ENCODE peak calls at places on chromosomes 2 and 18, in seven cellular contexts. T, U, E, O, G, M and N are unnamed samples. For H3K27me3 and H3K36me3, the result is how much of the 10 kb centered on the place peaks cover.

GRCh38 chr2:20221169-20221938 is 3.6 kb downstream of the SDC1 start:
- DNase-seq in E (no peak), T (peak), O (no peak), G (no peak), M (no peak), U (peak), N (no peak)

GRCh38 chr2:226213717-226214116 is 585.9 kb downstream of the IRS1 start:
- DNase-seq in M (no peak), G (no peak), E (no peak), U (peak), T (peak), O (no peak), N (no peak)

GRCh38 chr2:141438536-141438935 is 692.3 kb downstream of the LRP1B start:
- DNase-seq in M (no peak), T (peak), E (no peak), O (no peak), U (no peak), G (no peak), N (no peak)

GRCh38 chr2:212327171-212327809 is 211.3 kb downstream of the ERBB4 start:
- DNase-seq in O (no peak), E (no peak), M (no peak), T (no peak), G (no peak), U (no peak), N (no peak)

GRCh38 chr2:69973335-69973735 is 11.9 kb upstream of the ASPRV1 start:
- DNase-seq in U (no peak), E (peak), O (no peak), T (peak), G (no peak), M (no peak), N (peak)

GRCh38 chr2:121093735-121094520 is 191.1 kb downstream of the TFCP2L1 start:
- DNase-seq in M (no peak), E (peak), T (peak), O (no peak), U (no peak), G (no peak), N (no peak)

GRCh38 chr18:48751727-48752468 is 198.9 kb downstream of the SMAD7 start:
- DNase-seq in G (no peak), T (no peak), E (no peak), U (no peak), M (no peak), O (no peak), N (no peak)

GRCh38 chr2:233143700-233144331 is 83.7 kb downstream of the INPP5D start:
- DNase-seq in E (no peak), O (no peak), T (no peak), M (no peak), U (no peak), G (no peak), N (no peak)

GRCh38 chr2:222272446-222273035 is 26.3 kb downstream of the PAX3 start:
- DNase-seq in U (no peak), T (no peak), O (no peak), G (no peak), M (no peak), E (no peak), N (no peak)
- H3K27me3 ChIP-seq in U (under half), T (under half), O (half or more), G (under half), M (half or more), E (under half), N (under half)

DNA sequence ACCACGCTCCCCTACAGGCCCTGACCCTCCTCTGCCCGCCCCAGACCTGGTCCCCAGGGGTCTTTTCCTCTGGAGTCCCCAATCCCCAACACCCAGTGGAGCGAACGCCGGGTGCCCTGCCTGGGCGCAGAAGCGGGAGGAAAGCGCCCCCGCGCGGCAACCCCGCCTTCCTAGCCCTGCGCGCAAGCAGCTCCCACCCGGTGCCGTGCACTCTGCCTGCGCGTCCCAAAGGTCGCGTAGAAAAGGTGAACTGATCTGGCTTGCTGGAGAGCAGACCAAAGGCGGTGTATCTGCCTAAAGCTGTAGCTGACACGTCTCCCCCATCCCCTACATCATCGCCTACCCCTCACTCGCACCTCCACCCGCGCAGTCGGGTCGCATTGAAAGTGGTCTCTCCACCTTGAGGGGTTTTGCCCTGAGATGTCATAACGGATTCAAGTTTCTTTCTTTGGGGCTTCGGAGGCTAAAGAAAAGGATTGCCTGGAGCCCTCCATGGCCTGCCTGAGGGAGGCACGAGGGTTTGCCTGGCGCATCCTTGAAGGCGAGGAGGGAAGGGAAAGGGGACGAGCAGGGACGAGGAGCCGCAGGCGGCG is 5.7 kb downstream of the GAD1 start:
- DNase-seq in G (no peak), T (peak), U (no peak), O (no peak), M (no peak), E (no peak), N (no peak)
- H3K4me3 ChIP-seq in G (peak), T (no peak), U (no peak), O (peak), M (peak), E (no peak), N (no peak)

DNA sequence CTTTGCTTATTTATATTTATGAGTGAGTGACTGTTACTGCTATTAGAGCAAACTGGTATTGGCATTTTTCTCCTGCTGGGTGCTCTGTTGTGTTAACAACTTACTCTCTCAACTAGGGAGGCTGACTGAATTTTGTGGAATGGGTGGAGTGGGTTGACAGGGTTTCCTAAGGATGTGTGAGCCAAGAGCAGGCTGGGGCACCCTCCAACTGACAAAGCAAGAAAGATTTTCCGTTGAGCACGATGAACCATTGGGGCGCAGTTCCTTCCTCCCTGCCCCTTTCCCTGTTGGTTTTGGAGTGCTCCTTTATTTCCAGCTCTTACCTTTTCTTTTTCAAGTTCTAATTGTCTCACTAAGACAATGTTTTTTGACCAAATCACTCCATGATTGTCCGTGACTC is 20.3 kb downstream of the SEH1L start:
- DNase-seq in U (no peak), M (no peak), E (no peak), G (no peak), O (no peak), T (no peak), N (no peak)
- H3K36me3 ChIP-seq in U (half or more), M (under half), E (under half), G (half or more), O (half or more), T (under half), N (under half)

GRCh38 chr2:31136000-31136399 is 2.2 kb downstream of the GALNT14 start:
- DNase-seq in U (no peak), T (no peak), E (no peak), G (no peak), O (no peak), M (no peak), N (no peak)
- H3K27me3 ChIP-seq in U (under half), T (under half), E (under half), G (under half), O (under half), M (under half), N (under half)

GRCh38 chr18:71583291-71583690 is 960.9 kb downstream of the CBLN2 start:
- DNase-seq in G (no peak), M (no peak), O (no peak), E (no peak), T (no peak), U (no peak), N (no peak)
- H3K4me3 ChIP-seq in G (no peak), M (no peak), O (no peak), E (no peak), T (no peak), U (no peak), N (no peak)

GRCh38 chr2:101860782-101861181 is 131.0 kb upstream of the IL1R2 start:
- DNase-seq in U (no peak), G (no peak), O (no peak), T (no peak), E (no peak), M (no peak), N (no peak)

GRCh38 chr2:101859604-101860003 is 132.2 kb upstream of the IL1R2 start:
- DNase-seq in M (no peak), U (no peak), T (no peak), G (no peak), E (no peak), O (no peak), N (no peak)

GRCh38 chr2:101858246-101858645 is 133.5 kb upstream of the IL1R2 start:
- DNase-seq in T (peak), O (no peak), E (no peak), G (no peak), U (peak), M (no peak), N (no peak)

GRCh38 chr2:101860157-101860556 is 131.6 kb upstream of the IL1R2 start:
- DNase-seq in U (no peak), G (no peak), O (no peak), M (no peak), T (no peak), E (no peak), N (no peak)

DNA sequence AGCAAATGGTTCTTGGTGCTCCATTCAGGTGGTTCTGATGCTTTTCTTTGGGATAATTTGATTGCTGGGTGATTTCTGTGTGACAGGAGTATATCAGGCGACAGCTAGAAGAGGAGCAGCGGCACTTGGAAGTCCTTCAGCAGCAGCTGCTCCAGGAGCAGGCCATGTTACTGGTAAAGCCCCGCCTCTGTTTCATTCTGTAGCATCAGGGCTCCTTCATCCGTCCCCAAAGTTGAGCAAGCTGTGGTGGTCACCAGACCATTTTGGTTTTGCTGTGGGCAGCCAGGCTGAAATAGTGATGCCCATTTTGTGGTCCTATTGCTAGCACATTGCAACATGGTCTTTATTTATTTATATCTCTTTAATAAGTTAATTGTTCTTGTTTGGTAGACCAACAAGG is 132.8 kb upstream of the IL1R2 start:
- DNase-seq in E (no peak), M (no peak), T (no peak), G (no peak), O (no peak), U (no peak), N (no peak)
- H3K36me3 ChIP-seq in E (under half), M (under half), T (half or more), G (half or more), O (half or more), U (half or more), N (under half)

GRCh38 chr2:1299053-1299452 is 114.2 kb upstream of the TPO start:
- DNase-seq in T (no peak), M (no peak), U (no peak), O (no peak), G (no peak), E (no peak), N (no peak)
- H3K27me3 ChIP-seq in T (under half), M (under half), U (under half), O (under half), G (under half), E (under half), N (under half)

GRCh38 chr2:191853843-191854242 is 7.0 kb upstream of the CAVIN2 start:
- DNase-seq in G (no peak), T (no peak), E (no peak), M (no peak), O (no peak), U (no peak), N (no peak)

GRCh38 chr2:191855382-191855781 is 8.5 kb upstream of the CAVIN2 start:
- DNase-seq in O (no peak), T (no peak), G (no peak), E (no peak), U (no peak), M (no peak), N (no peak)

GRCh38 chr2:191856111-191856876 is 9.4 kb upstream of the CAVIN2 start:
- DNase-seq in T (no peak), M (no peak), O (no peak), U (no peak), G (no peak), E (no peak), N (no peak)

GRCh38 chr2:191857406-191857805 is 10.5 kb upstream of the CAVIN2 start:
- DNase-seq in T (peak), G (no peak), M (no peak), O (no peak), E (no peak), U (no peak), N (no peak)

GRCh38 chr2:191854385-191855372 is 7.8 kb upstream of the CAVIN2 start:
- DNase-seq in U (peak), O (no peak), E (no peak), G (no peak), M (no peak), T (no peak), N (no peak)
- H3K4me3 ChIP-seq in U (no peak), O (no peak), E (no peak), G (no peak), M (no peak), T (peak), N (no peak)

GRCh38 chr2:219175928-219176817 is 552 bp downstream of the CNPPD1 start:
- DNase-seq in M (peak), O (peak), G (peak), E (peak), U (no peak), T (peak), N (peak)

GRCh38 chr2:219176818-219177593 is at the start of gene CNPPD1:
- DNase-seq in U (peak), G (peak), E (peak), T (peak), M (peak), O (peak), N (peak)

GRCh38 chr2:219179601-219180465 is 1.8 kb downstream of the RETREG2 start:
- DNase-seq in O (no peak), M (no peak), T (no peak), E (no peak), U (no peak), G (no peak), N (no peak)

GRCh38 chr2:219178377-219179175 is 501 bp downstream of the RETREG2 start:
- DNase-seq in G (peak), T (peak), M (peak), E (peak), O (peak), U (peak), N (peak)

GRCh38 chr2:219177594-219178376 is at the start of gene RETREG2:
- DNase-seq in T (peak), M (peak), E (peak), U (peak), O (peak), G (peak), N (peak)
- H3K36me3 ChIP-seq in T (under half), M (under half), E (under half), U (half or more), O (half or more), G (half or more), N (half or more)

DNA sequence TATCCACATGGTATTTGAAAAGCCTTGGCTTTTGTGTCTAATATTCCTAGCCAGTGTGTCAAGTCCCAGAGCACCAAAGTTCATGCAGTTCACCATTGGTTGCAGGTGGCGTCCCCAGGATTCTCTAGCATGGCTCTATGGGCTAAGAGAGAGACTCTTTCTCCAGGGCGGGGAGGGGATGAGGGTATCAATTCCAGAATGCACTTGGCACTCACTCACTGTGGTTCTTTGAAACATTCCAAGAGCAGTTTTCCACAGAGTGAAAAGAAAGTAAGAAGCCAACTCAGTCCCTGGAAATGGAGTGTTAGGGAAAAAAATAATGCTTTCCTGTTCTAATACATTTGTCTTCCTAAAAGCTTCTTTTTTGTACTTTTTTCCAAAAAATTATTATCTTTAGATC is 240.0 kb downstream of the PAX3 start:
- DNase-seq in E (no peak), T (no peak), U (no peak), M (no peak), G (no peak), O (no peak), N (no peak)
- H3K27me3 ChIP-seq in E (under half), T (half or more), U (under half), M (under half), G (under half), O (under half), N (under half)